ENCODE peak calls at places on chromosomes 12 and 14, in eight cellular contexts. E, H, K, I, M, R, U and T are unnamed samples.

GRCh38 chr14:90168425-90169105 is 87.8 kb upstream of the PSMC1 start:
- DNase-seq in E (no peak), H (no peak), K (no peak), I (no peak), M (peak; percentile 47), R (no peak), U (no peak), T (no peak)

GRCh38 chr12:26319511-26319910 is 124.1 kb downstream of the SSPN start:
- DNase-seq in E (peak; percentile 39), H (no peak), K (peak; percentile 81), I (peak; percentile 54), M (peak; percentile 69), R (no peak), U (peak; percentile 44), T (no peak)

GRCh38 chr14:23034498-23035302 is at the start of gene PSMB5:
- DNase-seq in E (peak; percentile 92), H (peak; percentile 91), K (peak; percentile 83), I (peak; percentile 94), M (peak; percentile 85), R (peak; percentile 98), U (peak; percentile 92), T (peak; percentile 94)

GRCh38 chr12:123937707-123938600 is 34.7 kb downstream of the CCDC92 start:
- DNase-seq in E (no peak), H (peak; percentile 57), K (no peak), I (no peak), M (no peak), R (no peak), U (no peak), T (peak; percentile 35)

GRCh38 chr12:92065018-92065499 is 80.6 kb downstream of the BTG1 start:
- DNase-seq in E (peak; percentile 50), H (no peak), K (no peak), I (peak; percentile 26), M (no peak), R (peak; percentile 34), U (peak; percentile 27), T (no peak)

GRCh38 chr12:124553862-124554428 is 13.5 kb downstream of the NCOR2 start:
- DNase-seq in E (no peak), H (no peak), K (no peak), I (no peak), M (no peak), R (no peak), U (no peak), T (no peak)

GRCh38 chr12:11822071-11822818 is 172.8 kb downstream of the ETV6 start:
- DNase-seq in E (no peak), H (no peak), K (peak; percentile 55), I (no peak), M (no peak), R (no peak), U (no peak), T (no peak)

GRCh38 chr14:102498678-102499265 is 10.8 kb downstream of the ANKRD9 start:
- DNase-seq in E (no peak), H (no peak), K (no peak), I (no peak), M (no peak), R (no peak), U (no peak), T (no peak)

GRCh38 chr14:69877492-69877891 is 1.7 kb upstream of the SMOC1 start:
- DNase-seq in E (no peak), H (no peak), K (no peak), I (peak; percentile 41), M (no peak), R (no peak), U (no peak), T (peak; percentile 21)

GRCh38 chr12:6915023-6915788 is 826 bp downstream of the ENO2 start:
- DNase-seq in E (no peak), H (peak; percentile 33), K (no peak), I (no peak), M (no peak), R (peak; percentile 65), U (no peak), T (no peak)

GRCh38 chr12:39417916-39418315 is 25.0 kb downstream of the KIF21A start:
- DNase-seq in E (no peak), H (no peak), K (no peak), I (no peak), M (no peak), R (no peak), U (no peak), T (no peak)

GRCh38 chr14:89673499-89674225 is 256.6 kb upstream of the FOXN3 start:
- DNase-seq in E (no peak), H (no peak), K (no peak), I (peak; percentile 37), M (no peak), R (no peak), U (no peak), T (peak; percentile 94)

GRCh38 chr14:95519699-95520098 is 3.2 kb upstream of the SYNE3 start:
- DNase-seq in E (no peak), H (peak; percentile 79), K (no peak), I (no peak), M (peak; percentile 46), R (no peak), U (peak; percentile 90), T (no peak)

GRCh38 chr12:96136720-96137378 is 57.3 kb upstream of the ELK3 start:
- DNase-seq in E (no peak), H (no peak), K (no peak), I (no peak), M (peak; percentile 50), R (no peak), U (no peak), T (no peak)

GRCh38 chr12:81468206-81468605 is 290.9 kb downstream of the PPFIA2 start:
- DNase-seq in E (no peak), H (no peak), K (no peak), I (no peak), M (no peak), R (no peak), U (no peak), T (no peak)

GRCh38 chr14:65334765-65335411 is 77.6 kb upstream of the FUT8 start:
- DNase-seq in E (no peak), H (no peak), K (no peak), I (peak; percentile 66), M (peak; percentile 94), R (no peak), U (no peak), T (peak; percentile 98)

GRCh38 chr12:72053604-72054003 is 115.0 kb downstream of the TPH2 start:
- DNase-seq in E (no peak), H (no peak), K (no peak), I (peak; percentile 28), M (no peak), R (no peak), U (no peak), T (no peak)

GRCh38 chr12:111446044-111446581 is 40.4 kb downstream of the SH2B3 start:
- DNase-seq in E (peak; percentile 40), H (no peak), K (peak; percentile 30), I (no peak), M (no peak), R (no peak), U (peak; percentile 58), T (peak; percentile 37)

GRCh38 chr12:45216297-45216982 is 545 bp downstream of the ANO6 start:
- DNase-seq in E (peak; percentile 39), H (peak; percentile 57), K (no peak), I (peak; percentile 70), M (peak; percentile 47), R (peak; percentile 54), U (peak; percentile 60), T (peak; percentile 49)

GRCh38 chr14:94389731-94390371 is 1.4 kb upstream of the SERPINA1 start:
- DNase-seq in E (no peak), H (no peak), K (no peak), I (no peak), M (no peak), R (no peak), U (no peak), T (no peak)
- H3K9me3 ChIP-seq in E (no peaks in the 10 kb centered on the region), H (no peaks in the 10 kb centered on the region), K (no peaks in the 10 kb centered on the region), I (no peaks in the 10 kb centered on the region), M (no peaks in the 10 kb centered on the region), R (no peaks in the 10 kb centered on the region), U (no peaks in the 10 kb centered on the region), T (no peaks in the 10 kb centered on the region)

GRCh38 chr12:77253321-77253720 is 188.0 kb upstream of the E2F7 start:
- DNase-seq in E (no peak), H (no peak), K (no peak), I (no peak), M (no peak), R (no peak), U (no peak), T (peak; percentile 6)
- H3K9me3 ChIP-seq in E (no peaks in the 10 kb centered on the region), H (no peaks in the 10 kb centered on the region), K (no peaks in the 10 kb centered on the region), I (no peaks in the 10 kb centered on the region), M (no peaks in the 10 kb centered on the region), R (no peaks in the 10 kb centered on the region), U (no peaks in the 10 kb centered on the region), T (no peaks in the 10 kb centered on the region)

GRCh38 chr14:79295385-79295784 is 915.9 kb downstream of the DIO2 start:
- DNase-seq in E (no peak), H (no peak), K (no peak), I (no peak), M (no peak), R (no peak), U (no peak), T (no peak)

GRCh38 chr14:79299162-79299561 is 912.1 kb downstream of the DIO2 start:
- DNase-seq in E (no peak), H (no peak), K (no peak), I (peak; percentile 27), M (no peak), R (no peak), U (no peak), T (no peak)

GRCh38 chr14:79298373-79298772 is 912.9 kb downstream of the DIO2 start:
- DNase-seq in E (no peak), H (no peak), K (no peak), I (peak; percentile 13), M (no peak), R (no peak), U (no peak), T (peak; percentile 11)

GRCh38 chr14:79294506-79294905 is 916.8 kb downstream of the DIO2 start:
- DNase-seq in E (no peak), H (no peak), K (no peak), I (no peak), M (no peak), R (no peak), U (no peak), T (no peak)

DNA sequence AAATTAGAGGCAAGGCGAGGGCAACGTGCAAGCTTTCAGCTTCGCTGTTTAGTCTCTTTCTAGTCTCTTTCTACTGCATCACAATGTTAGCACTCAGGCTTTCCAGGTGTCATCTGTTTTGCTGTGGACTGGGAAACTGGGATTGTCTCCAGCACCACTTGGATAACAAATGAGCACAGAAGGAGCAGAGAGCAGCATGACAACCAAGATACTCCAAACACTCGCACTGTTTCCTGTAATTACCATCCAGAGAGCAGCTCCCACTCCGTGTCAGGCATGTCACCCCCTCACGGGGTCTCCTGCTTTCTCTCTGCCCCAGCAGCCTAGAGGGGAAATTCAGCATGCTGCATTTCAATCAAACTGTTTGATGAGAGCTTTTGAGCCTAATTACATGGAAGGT is 917.8 kb downstream of the DIO2 start:
- DNase-seq in E (no peak), H (no peak), K (no peak), I (no peak), M (no peak), R (no peak), U (no peak), T (no peak)
- H3K9me3 ChIP-seq in E (no peaks in the 10 kb centered on the region), H (no peaks in the 10 kb centered on the region), K (no peaks in the 10 kb centered on the region), I (no peaks in the 10 kb centered on the region), M (no peaks in the 10 kb centered on the region), R (no peaks in the 10 kb centered on the region), U (no peaks in the 10 kb centered on the region), T (no peaks in the 10 kb centered on the region)

DNA sequence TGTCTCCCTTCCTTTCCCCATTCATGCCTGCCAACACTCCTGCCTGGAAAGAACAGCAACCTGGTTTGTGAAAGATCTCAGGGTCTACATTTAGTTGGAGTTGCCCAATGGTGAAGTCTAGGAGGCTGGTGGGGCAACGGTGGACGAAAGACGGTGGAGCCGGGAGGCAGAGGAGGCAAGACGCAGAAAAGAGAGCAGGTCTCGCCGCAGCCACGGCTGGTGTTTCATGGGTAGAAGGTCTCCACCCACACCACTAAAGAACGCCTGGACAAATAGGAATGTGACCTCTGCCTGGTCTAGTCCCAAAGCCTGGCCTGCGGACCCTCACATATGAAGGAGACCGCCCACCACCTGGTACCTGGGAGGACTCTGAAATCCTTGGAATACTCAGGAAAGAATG is 185.6 kb downstream of the ALG10 start:
- DNase-seq in E (no peak), H (no peak), K (no peak), I (no peak), M (no peak), R (no peak), U (no peak), T (no peak)
- H3K9me3 ChIP-seq in E (no peaks in the 10 kb centered on the region), H (peaks cover 3% of the 10 kb centered on the region), K (peaks cover 97% of the 10 kb centered on the region), I (no peaks in the 10 kb centered on the region), M (no peaks in the 10 kb centered on the region), R (no peaks in the 10 kb centered on the region), U (no peaks in the 10 kb centered on the region), T (no peaks in the 10 kb centered on the region)